ENCODE peak calls at places on chromosomes 16 and 17, in eight cellular contexts. I, R, F, E, H, C, D and G are unnamed samples.

GRCh38 chr17:66955821-66956220 is 8.7 kb upstream of the CACNG4 start:
- DNase-seq in C (no peak), H (no peak), R (no peak), F (no peak), I (no peak), D (no peak), E (no peak), G (no peak)

GRCh38 chr16:84513111-84514065 is 8.9 kb upstream of the MEAK7 start:
- DNase-seq in I (no peak), C (no peak), D (no peak), F (no peak), H (no peak), E (no peak), R (no peak), G (no peak)

GRCh38 chr16:67413978-67414891 is 2.0 kb downstream of the ZDHHC1 start:
- DNase-seq in I (no peak), D (no peak), F (no peak), E (no peak), C (no peak), H (no peak), R (no peak), G (no peak)

GRCh38 chr17:27572665-27573064 is 58.3 kb upstream of the LGALS9 start:
- DNase-seq in R (peak), C (no peak), I (peak), H (no peak), E (no peak), D (no peak), F (no peak), G (no peak)

GRCh38 chr17:17021194-17021863 is 20.9 kb upstream of the MPRIP start:
- DNase-seq in D (peak), F (no peak), I (no peak), E (no peak), H (no peak), C (peak), R (no peak), G (peak)

GRCh38 chr17:42584880-42585279 is 7.4 kb upstream of the PSMC3IP start:
- DNase-seq in C (no peak), E (no peak), D (no peak), H (no peak), I (no peak), R (no peak), F (no peak), G (no peak)

GRCh38 chr16:69706256-69706974 is 19.9 kb downstream of the NQO1 start:
- DNase-seq in I (no peak), H (no peak), E (no peak), R (no peak), D (no peak), C (no peak), F (no peak), G (no peak)

GRCh38 chr17:7523033-7523432 is 25.8 kb upstream of the TNFSF12 start:
- DNase-seq in C (no peak), D (peak), R (no peak), F (no peak), H (peak), I (peak), E (peak), G (no peak)

GRCh38 chr16:61575617-61576016 is 460.6 kb downstream of the CDH8 start:
- DNase-seq in H (no peak), D (no peak), R (no peak), F (no peak), C (no peak), I (no peak), E (no peak), G (no peak)

GRCh38 chr17:80738406-80738805 is 193.8 kb downstream of the RPTOR start:
- DNase-seq in F (no peak), D (no peak), C (no peak), I (no peak), E (no peak), R (no peak), H (no peak), G (no peak)

GRCh38 chr17:69058165-69058564 is 2.6 kb downstream of the ABCA9 start:
- DNase-seq in R (no peak), C (no peak), E (no peak), D (no peak), H (no peak), I (no peak), F (no peak), G (no peak)

GRCh38 chr17:19867654-19868395 is at the start of gene ULK2:
- DNase-seq in I (peak), F (peak), H (peak), D (peak), C (peak), E (peak), R (peak), G (peak)

GRCh38 chr17:82055023-82055964 is 3.6 kb downstream of the GPS1 start:
- DNase-seq in E (no peak), H (no peak), R (no peak), F (no peak), C (no peak), I (no peak), D (peak), G (no peak)

GRCh38 chr16:84379731-84380369 is 11.5 kb downstream of the ATP2C2 start:
- DNase-seq in E (no peak), H (no peak), R (no peak), D (no peak), I (no peak), F (no peak), C (no peak), G (no peak)

GRCh38 chr17:5500804-5501391 is 14.5 kb downstream of the MIS12 start:
- DNase-seq in E (peak), F (peak), R (peak), H (peak), D (peak), C (peak), I (peak), G (peak)

GRCh38 chr16:74168445-74168844 is 128.2 kb upstream of the PSMD7 start:
- DNase-seq in C (no peak), H (no peak), R (no peak), E (no peak), I (no peak), F (no peak), D (no peak), G (no peak)

GRCh38 chr17:79393358-79394038 is 217.4 kb downstream of the RBFOX3 start:
- DNase-seq in D (peak), R (peak), F (peak), I (peak), C (peak), E (peak), H (peak), G (peak)

GRCh38 chr16:12231666-12232065 is 255.1 kb downstream of the SNX29 start:
- DNase-seq in R (no peak), I (no peak), C (no peak), E (no peak), F (no peak), D (no peak), H (no peak), G (no peak)

GRCh38 chr17:82922646-82923045 is 82.8 kb upstream of the ZNF750 start:
- DNase-seq in E (no peak), R (no peak), C (no peak), I (no peak), H (no peak), D (no peak), F (no peak), G (no peak)

GRCh38 chr16:11296706-11297491 is 15.8 kb upstream of the PRM1 start:
- DNase-seq in C (no peak), F (no peak), I (no peak), H (no peak), E (no peak), D (no peak), R (no peak), G (no peak)

GRCh38 chr17:76337413-76337777 is 16.3 kb downstream of the PRPSAP1 start:
- DNase-seq in C (no peak), R (no peak), H (no peak), F (no peak), E (no peak), D (no peak), I (no peak), G (no peak)

GRCh38 chr16:68234188-68235104 is 1.5 kb downstream of the ESRP2 start:
- DNase-seq in I (no peak), H (no peak), E (no peak), F (peak), R (no peak), D (no peak), C (no peak), G (peak)

GRCh38 chr16:23171234-23171948 is 11.2 kb upstream of the SCNN1G start:
- DNase-seq in R (no peak), F (no peak), E (no peak), I (no peak), D (no peak), C (no peak), H (no peak), G (no peak)

GRCh38 chr17:21008992-21009671 is 33.7 kb downstream of the USP22 start:
- DNase-seq in I (no peak), H (no peak), E (no peak), C (no peak), D (no peak), F (no peak), R (no peak), G (peak)

GRCh38 chr16:28597692-28598261 is 927 bp upstream of the SULT1A2 start:
- DNase-seq in D (no peak), F (no peak), C (peak), R (no peak), E (no peak), H (no peak), I (no peak), G (no peak)